ENCODE peak calls at places on chromosomes 13 and 19, in six cellular contexts. One of them, this sample, is unnamed.

GRCh38 chr13:23160241-23161175 is 20.3 kb upstream of the SGCG start:
- DNase-seq in IMR-90: no peak
- DNase-seq in AG10803: peak; percentile 43
- DNase-seq in gastrocnemius medialis: no peak
- DNase-seq in H1: no peak
- DNase-seq in upper lobe of right lung: no peak
- DNase-seq in this sample: peak; percentile 64

GRCh38 chr13:93511011-93511410 is 284.4 kb downstream of the GPC6 start:
- DNase-seq in IMR-90: no peak
- DNase-seq in AG10803: no peak
- DNase-seq in gastrocnemius medialis: no peak
- DNase-seq in H1: no peak
- DNase-seq in upper lobe of right lung: no peak
- DNase-seq in this sample: no peak

GRCh38 chr13:83716121-83716520 is 166.2 kb downstream of the SLITRK1 start:
- DNase-seq in IMR-90: no peak
- DNase-seq in AG10803: peak; percentile 16
- DNase-seq in gastrocnemius medialis: no peak
- DNase-seq in H1: no peak
- DNase-seq in upper lobe of right lung: no peak
- DNase-seq in this sample: no peak

GRCh38 chr13:75101997-75102720 is 379.8 kb downstream of the TBC1D4 start:
- DNase-seq in IMR-90: peak; percentile 6
- DNase-seq in AG10803: peak; percentile 29
- DNase-seq in gastrocnemius medialis: no peak
- DNase-seq in H1: no peak
- DNase-seq in upper lobe of right lung: no peak
- DNase-seq in this sample: peak; percentile 14

GRCh38 chr19:3471954-3472655 is 8.2 kb downstream of the SMIM24 start:
- DNase-seq in IMR-90: no peak
- DNase-seq in AG10803: no peak
- DNase-seq in gastrocnemius medialis: no peak
- DNase-seq in H1: no peak
- DNase-seq in upper lobe of right lung: peak; percentile 77
- DNase-seq in this sample: peak; percentile 66

GRCh38 chr19:12937243-12938053 is 961 bp upstream of the CALR start:
- DNase-seq in IMR-90: no peak
- DNase-seq in AG10803: peak; percentile 31
- DNase-seq in gastrocnemius medialis: no peak
- DNase-seq in H1: no peak
- DNase-seq in upper lobe of right lung: peak; percentile 89
- DNase-seq in this sample: no peak

GRCh38 chr13:99731747-99732146 is 230.5 kb downstream of the TM9SF2 start:
- DNase-seq in IMR-90: no peak
- DNase-seq in AG10803: no peak
- DNase-seq in gastrocnemius medialis: no peak
- DNase-seq in H1: no peak
- DNase-seq in upper lobe of right lung: no peak
- DNase-seq in this sample: no peak

GRCh38 chr13:44904982-44905381 is 84.3 kb downstream of the NUFIP1 start:
- DNase-seq in IMR-90: peak; percentile 97
- DNase-seq in AG10803: peak; percentile 99
- DNase-seq in gastrocnemius medialis: peak; percentile 73
- DNase-seq in H1: no peak
- DNase-seq in upper lobe of right lung: no peak
- DNase-seq in this sample: no peak

GRCh38 chr13:32264407-32264806 is 50.8 kb downstream of the ZAR1L start:
- DNase-seq in IMR-90: peak; percentile 55
- DNase-seq in AG10803: no peak
- DNase-seq in gastrocnemius medialis: no peak
- DNase-seq in H1: no peak
- DNase-seq in upper lobe of right lung: no peak
- DNase-seq in this sample: no peak

GRCh38 chr19:42480335-42481095 is 37.8 kb upstream of the CXCL17 start:
- DNase-seq in IMR-90: peak; percentile 47
- DNase-seq in AG10803: peak; percentile 59
- DNase-seq in gastrocnemius medialis: no peak
- DNase-seq in H1: no peak
- DNase-seq in upper lobe of right lung: no peak
- DNase-seq in this sample: no peak

GRCh38 chr13:113499936-113500335 is 9.4 kb upstream of the DCUN1D2 start:
- DNase-seq in IMR-90: peak; percentile 82
- DNase-seq in AG10803: peak; percentile 22
- DNase-seq in gastrocnemius medialis: no peak
- DNase-seq in H1: no peak
- DNase-seq in upper lobe of right lung: no peak
- DNase-seq in this sample: no peak

GRCh38 chr13:30276178-30276577 is 31.2 kb downstream of the KATNAL1 start:
- DNase-seq in IMR-90: no peak
- DNase-seq in AG10803: no peak
- DNase-seq in gastrocnemius medialis: no peak
- DNase-seq in H1: no peak
- DNase-seq in upper lobe of right lung: no peak
- DNase-seq in this sample: no peak

GRCh38 chr19:9947441-9947840 is 11.1 kb upstream of the OLFM2 start:
- DNase-seq in IMR-90: no peak
- DNase-seq in AG10803: no peak
- DNase-seq in gastrocnemius medialis: no peak
- DNase-seq in H1: no peak
- DNase-seq in upper lobe of right lung: no peak
- DNase-seq in this sample: no peak

GRCh38 chr13:30438286-30438685 is 16.0 kb downstream of the UBE2L5 start:
- DNase-seq in IMR-90: no peak
- DNase-seq in AG10803: no peak
- DNase-seq in gastrocnemius medialis: no peak
- DNase-seq in H1: no peak
- DNase-seq in upper lobe of right lung: no peak
- DNase-seq in this sample: no peak

GRCh38 chr19:42442833-42443232 is at the start of gene CXCL17:
- DNase-seq in IMR-90: no peak
- DNase-seq in AG10803: no peak
- DNase-seq in gastrocnemius medialis: no peak
- DNase-seq in H1: no peak
- DNase-seq in upper lobe of right lung: no peak
- DNase-seq in this sample: no peak

GRCh38 chr13:23766199-23766771 is 122.9 kb downstream of the MIPEP start:
- DNase-seq in IMR-90: no peak
- DNase-seq in AG10803: no peak
- DNase-seq in gastrocnemius medialis: no peak
- DNase-seq in H1: no peak
- DNase-seq in upper lobe of right lung: no peak
- DNase-seq in this sample: no peak

GRCh38 chr13:25881946-25882574 is 169.8 kb downstream of the SHISA2 start:
- DNase-seq in IMR-90: no peak
- DNase-seq in AG10803: no peak
- DNase-seq in gastrocnemius medialis: no peak
- DNase-seq in H1: no peak
- DNase-seq in upper lobe of right lung: no peak
- DNase-seq in this sample: peak; percentile 50

GRCh38 chr13:26977541-26977940 is 194.1 kb downstream of the USP12 start:
- DNase-seq in IMR-90: peak; percentile 49
- DNase-seq in AG10803: no peak
- DNase-seq in gastrocnemius medialis: no peak
- DNase-seq in H1: no peak
- DNase-seq in upper lobe of right lung: no peak
- DNase-seq in this sample: no peak

GRCh38 chr19:36605101-36605838 is at the start of gene ZNF382:
- DNase-seq in IMR-90: peak; percentile 41
- DNase-seq in AG10803: peak; percentile 56
- DNase-seq in gastrocnemius medialis: peak; percentile 12
- DNase-seq in H1: no peak
- DNase-seq in upper lobe of right lung: peak; percentile 85
- DNase-seq in this sample: peak; percentile 77

GRCh38 chr13:100244431-100244830 is 155.5 kb downstream of the PCCA start:
- DNase-seq in IMR-90: no peak
- DNase-seq in AG10803: peak; percentile 20
- DNase-seq in gastrocnemius medialis: no peak
- DNase-seq in H1: no peak
- DNase-seq in upper lobe of right lung: no peak
- DNase-seq in this sample: no peak

GRCh38 chr19:3723883-3724282 is 15.7 kb downstream of the TJP3 start:
- DNase-seq in IMR-90: no peak
- DNase-seq in AG10803: no peak
- DNase-seq in gastrocnemius medialis: no peak
- DNase-seq in H1: no peak
- DNase-seq in upper lobe of right lung: no peak
- DNase-seq in this sample: no peak

GRCh38 chr19:34217952-34218817 is 36.2 kb upstream of the GARRE1 start:
- DNase-seq in IMR-90: peak; percentile 98
- DNase-seq in AG10803: peak; percentile 96
- DNase-seq in gastrocnemius medialis: peak; percentile 19
- DNase-seq in H1: no peak
- DNase-seq in upper lobe of right lung: no peak
- DNase-seq in this sample: no peak

GRCh38 chr13:42211704-42212103 is 60.2 kb upstream of the AKAP11 start:
- DNase-seq in IMR-90: peak; percentile 64
- DNase-seq in AG10803: peak; percentile 4
- DNase-seq in gastrocnemius medialis: no peak
- DNase-seq in H1: no peak
- DNase-seq in upper lobe of right lung: no peak
- DNase-seq in this sample: no peak

GRCh38 chr13:44918323-44919102 is 70.8 kb downstream of the NUFIP1 start:
- DNase-seq in IMR-90: peak; percentile 97
- DNase-seq in AG10803: peak; percentile 98
- DNase-seq in gastrocnemius medialis: peak; percentile 85
- DNase-seq in H1: peak; percentile 79
- DNase-seq in upper lobe of right lung: peak; percentile 96
- DNase-seq in this sample: peak; percentile 89

GRCh38 chr13:113045214-113046007 is 60.2 kb upstream of the F7 start:
- DNase-seq in IMR-90: no peak
- DNase-seq in AG10803: no peak
- DNase-seq in gastrocnemius medialis: no peak
- DNase-seq in H1: no peak
- DNase-seq in upper lobe of right lung: no peak
- DNase-seq in this sample: no peak

GRCh38 chr13:100439247-100439955 is 149.2 kb downstream of the GGACT start:
- DNase-seq in IMR-90: no peak
- DNase-seq in AG10803: no peak
- DNase-seq in gastrocnemius medialis: no peak
- DNase-seq in H1: peak; percentile 25
- DNase-seq in upper lobe of right lung: no peak
- DNase-seq in this sample: no peak

GRCh38 chr13:94028234-94029145 is 451.0 kb downstream of the DCT start:
- DNase-seq in IMR-90: no peak
- DNase-seq in AG10803: no peak
- DNase-seq in gastrocnemius medialis: no peak
- DNase-seq in H1: no peak
- DNase-seq in upper lobe of right lung: no peak
- DNase-seq in this sample: no peak

GRCh38 chr19:3403489-3404323 is 37.3 kb downstream of the NFIC start:
- DNase-seq in IMR-90: peak; percentile 97
- DNase-seq in AG10803: peak; percentile 99
- DNase-seq in gastrocnemius medialis: peak; percentile 89
- DNase-seq in H1: no peak
- DNase-seq in upper lobe of right lung: peak; percentile 93
- DNase-seq in this sample: no peak

GRCh38 chr19:2977001-2977685 is at the start of gene TLE6:
- DNase-seq in IMR-90: peak; percentile 84
- DNase-seq in AG10803: peak; percentile 88
- DNase-seq in gastrocnemius medialis: peak; percentile 93
- DNase-seq in H1: peak; percentile 95
- DNase-seq in upper lobe of right lung: peak; percentile 98
- DNase-seq in this sample: peak; percentile 97

GRCh38 chr13:110524484-110525254 is 36.9 kb downstream of the RAB20 start:
- DNase-seq in IMR-90: no peak
- DNase-seq in AG10803: no peak
- DNase-seq in gastrocnemius medialis: no peak
- DNase-seq in H1: no peak
- DNase-seq in upper lobe of right lung: peak; percentile 82
- DNase-seq in this sample: no peak

DNA sequence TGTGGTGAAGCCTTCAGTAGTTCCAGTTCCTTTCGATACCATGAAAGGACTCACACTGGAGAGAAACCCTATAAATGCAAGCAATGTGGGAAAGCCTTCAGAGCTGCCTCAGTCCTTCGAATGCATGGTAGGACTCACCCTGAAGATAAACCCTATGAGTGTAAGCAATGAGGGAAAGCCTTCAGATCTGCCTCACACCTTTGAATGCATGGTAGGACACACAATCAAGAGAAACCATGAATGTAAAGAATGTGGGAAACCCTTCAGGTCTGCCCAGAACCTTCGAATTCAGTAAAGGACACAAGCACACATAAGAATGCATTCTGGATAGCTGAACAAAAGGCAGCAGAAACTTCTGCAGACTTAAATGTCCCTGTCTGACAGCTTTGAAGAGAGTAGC is 18.3 kb downstream of the ZNF69 start:
- DNase-seq in IMR-90: no peak
- DNase-seq in AG10803: no peak
- DNase-seq in gastrocnemius medialis: no peak
- DNase-seq in H1: no peak
- DNase-seq in upper lobe of right lung: no peak
- DNase-seq in this sample: no peak
- TF ChIP-seq CTCF in IMR-90: no peak
- TF ChIP-seq CTCF in AG10803: no peak
- TF ChIP-seq CTCF in gastrocnemius medialis: no peak
- TF ChIP-seq CTCF in H1: no peak
- TF ChIP-seq CTCF in upper lobe of right lung: no peak
- TF ChIP-seq CTCF in this sample: no peak

DNA sequence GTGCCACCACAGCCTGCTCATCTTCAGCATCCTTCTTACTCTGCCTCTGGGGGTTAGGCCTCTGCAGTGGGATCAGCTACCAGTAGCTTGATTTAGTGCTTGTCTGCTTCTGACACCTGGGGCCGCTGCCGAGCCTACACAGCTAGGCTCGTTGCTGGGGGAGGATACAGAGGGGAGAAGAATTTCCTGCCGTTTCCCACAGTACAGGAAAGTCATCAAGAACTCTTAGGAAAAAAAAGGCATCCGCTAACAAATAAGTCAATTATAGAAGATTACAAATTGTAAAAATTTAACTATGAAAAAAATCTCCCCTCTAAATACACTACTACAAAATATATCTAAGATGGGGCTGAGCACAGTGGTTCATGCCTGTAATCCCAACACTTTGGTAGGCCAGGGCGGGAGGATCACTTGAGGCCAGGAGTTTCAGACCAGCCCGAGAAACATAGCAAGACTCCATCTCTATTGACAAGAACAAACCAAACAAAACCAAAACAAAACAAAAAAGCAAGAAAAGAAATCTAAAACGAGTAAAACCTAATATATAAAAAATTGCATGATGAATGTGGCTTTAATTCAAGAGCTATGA is 26.7 kb downstream of the LATS2 start:
- DNase-seq in IMR-90: no peak
- DNase-seq in AG10803: no peak
- DNase-seq in gastrocnemius medialis: no peak
- DNase-seq in H1: no peak
- DNase-seq in upper lobe of right lung: no peak
- DNase-seq in this sample: peak; percentile 32
- TF ChIP-seq CTCF in IMR-90: peak; percentile 15
- TF ChIP-seq CTCF in AG10803: no peak
- TF ChIP-seq CTCF in gastrocnemius medialis: peak; percentile 33
- TF ChIP-seq CTCF in H1: peak; percentile 22
- TF ChIP-seq CTCF in upper lobe of right lung: peak; percentile 33
- TF ChIP-seq CTCF in this sample: no peak

GRCh38 chr19:18322318-18322758 is 538 bp downstream of the LSM4 start:
- DNase-seq in IMR-90: peak; percentile 65
- DNase-seq in AG10803: peak; percentile 59
- DNase-seq in gastrocnemius medialis: no peak
- DNase-seq in H1: no peak
- DNase-seq in upper lobe of right lung: no peak
- DNase-seq in this sample: peak; percentile 57
- TF ChIP-seq CTCF in IMR-90: peak; percentile 28
- TF ChIP-seq CTCF in AG10803: peak; percentile 45
- TF ChIP-seq CTCF in gastrocnemius medialis: no peak
- TF ChIP-seq CTCF in H1: peak; percentile 38
- TF ChIP-seq CTCF in upper lobe of right lung: no peak
- TF ChIP-seq CTCF in this sample: no peak

GRCh38 chr19:44904426-44904994 is 1.1 kb upstream of the APOE start:
- DNase-seq in IMR-90: no peak
- DNase-seq in AG10803: no peak
- DNase-seq in gastrocnemius medialis: no peak
- DNase-seq in H1: peak; percentile 54
- DNase-seq in upper lobe of right lung: no peak
- DNase-seq in this sample: no peak
- TF ChIP-seq CTCF in IMR-90: no peak
- TF ChIP-seq CTCF in AG10803: peak; percentile 24
- TF ChIP-seq CTCF in gastrocnemius medialis: no peak
- TF ChIP-seq CTCF in H1: peak; percentile 82
- TF ChIP-seq CTCF in upper lobe of right lung: no peak
- TF ChIP-seq CTCF in this sample: no peak